ENCODE peak calls at places on chromosomes 12 and 14, in five cellular contexts. W, D, M, V and I are unnamed samples.
A peak's percentile ranks its signal among the peaks of the same experiment; 100 is the strongest.

GRCh38 chr12:68759852-68760251 is 13.9 kb downstream of the SLC35E3 start:
- ATAC-seq in W (no peak), D (no peak), M (no peak), V (no peak), I (no peak)

GRCh38 chr14:45085004-45085403 is 1.1 kb downstream of the PRPF39 start:
- ATAC-seq in W (no peak), D (no peak), M (no peak), V (no peak), I (no peak)

GRCh38 chr12:40946612-40947194 is 241.4 kb upstream of the PDZRN4 start:
- ATAC-seq in W (no peak), D (no peak), M (no peak), V (no peak), I (no peak)

GRCh38 chr14:61703342-61704129 is 8.2 kb downstream of the HIF1A start:
- ATAC-seq in W (peak; percentile 24), D (no peak), M (no peak), V (peak; percentile 14), I (no peak)

GRCh38 chr14:105292810-105293711 is 7.7 kb downstream of the BRF1 start:
- ATAC-seq in W (peak; percentile 14), D (peak; percentile 5), M (no peak), V (peak; percentile 39), I (no peak)

GRCh38 chr12:93738199-93739058 is 61.3 kb downstream of the CRADD start:
- ATAC-seq in W (no peak), D (no peak), M (no peak), V (no peak), I (no peak)

GRCh38 chr14:22821193-22822016 is 6.2 kb upstream of the SLC7A7 start:
- ATAC-seq in W (no peak), D (no peak), M (no peak), V (no peak), I (no peak)

GRCh38 chr12:38949363-38949762 is 44.0 kb upstream of the CPNE8 start:
- ATAC-seq in W (no peak), D (no peak), M (no peak), V (no peak), I (no peak)

GRCh38 chr12:19489168-19489567 is 49.9 kb downstream of the AEBP2 start:
- ATAC-seq in W (no peak), D (no peak), M (no peak), V (peak; percentile 58), I (no peak)

GRCh38 chr14:70635971-70636595 is 5.6 kb upstream of the TTC9 start:
- ATAC-seq in W (no peak), D (no peak), M (no peak), V (peak; percentile 68), I (no peak)

GRCh38 chr12:52342781-52343490 is 21.7 kb upstream of the KRT83 start:
- ATAC-seq in W (no peak), D (no peak), M (no peak), V (no peak), I (no peak)

GRCh38 chr12:15599266-15600037 is 189.7 kb downstream of the EPS8 start:
- ATAC-seq in W (no peak), D (no peak), M (no peak), V (no peak), I (no peak)

GRCh38 chr12:67910360-67911292 is 78.6 kb upstream of the IFNG-AS1 start:
- ATAC-seq in W (no peak), D (no peak), M (no peak), V (no peak), I (no peak)

GRCh38 chr12:4293942-4294505 is 20.5 kb downstream of the CCND2 start:
- ATAC-seq in W (peak; percentile 78), D (peak; percentile 63), M (peak; percentile 54), V (peak; percentile 19), I (no peak)

GRCh38 chr12:34233618-34234017 is 211.3 kb downstream of the ALG10 start:
- ATAC-seq in W (no peak), D (no peak), M (no peak), V (no peak), I (no peak)